ENCODE peak calls at places on chromosomes 13 and 19, in five cellular contexts. U is K562, N is GM12878, Q is HCT116, S is H1. I is an unnamed sample.

GRCh38 chr19:8592231-8593009 is 15.2 kb upstream of the MYO1F start:
- DNase-seq in U (peak), N (no peak), Q (no peak), S (peak), I (peak)

GRCh38 chr13:26476111-26476743 is 81.3 kb upstream of the WASF3 start:
- DNase-seq in U (no peak), N (no peak), Q (no peak), S (peak), I (no peak)

GRCh38 chr19:55319786-55320185 is 5.4 kb downstream of the TMEM150B start:
- DNase-seq in U (peak), N (no peak), Q (no peak), S (peak), I (no peak)

GRCh38 chr13:105937451-105937850 is 598.0 kb downstream of the EFNB2 start:
- DNase-seq in U (no peak), N (no peak), Q (no peak), S (no peak), I (no peak)

GRCh38 chr13:49464621-49465325 is 20.7 kb downstream of the SETDB2 start:
- DNase-seq in U (no peak), N (no peak), Q (no peak), S (no peak), I (peak)

GRCh38 chr19:897442-898039 is 4.3 kb downstream of the RNU6-9 start:
- DNase-seq in U (no peak), N (no peak), Q (no peak), S (no peak), I (no peak)

GRCh38 chr13:112957295-112957677 is 11.7 kb upstream of the MCF2L start:
- DNase-seq in U (no peak), N (no peak), Q (no peak), S (no peak), I (no peak)

GRCh38 chr19:920051-920857 is 3.1 kb downstream of the KISS1R start:
- DNase-seq in U (no peak), N (no peak), Q (no peak), S (no peak), I (peak)

GRCh38 chr19:39411006-39411831 is 1.2 kb upstream of the PLEKHG2 start:
- DNase-seq in U (no peak), N (no peak), Q (no peak), S (no peak), I (no peak)

GRCh38 chr13:85974604-85975366 is 175.6 kb upstream of the SLITRK6 start:
- DNase-seq in U (no peak), N (no peak), Q (no peak), S (no peak), I (no peak)

GRCh38 chr19:8611890-8612806 is 1.6 kb upstream of the ADAMTS10 start:
- DNase-seq in U (no peak), N (no peak), Q (no peak), S (peak), I (peak)

GRCh38 chr19:1863308-1863637 is at the start of gene KLF16:
- DNase-seq in U (no peak), N (no peak), Q (no peak), S (no peak), I (no peak)

GRCh38 chr13:26971990-26972888 is 199.4 kb downstream of the USP12 start:
- DNase-seq in U (peak), N (no peak), Q (peak), S (peak), I (peak)

GRCh38 chr19:32200312-32201038 is 144.9 kb upstream of the ZNF507 start:
- DNase-seq in U (no peak), N (no peak), Q (no peak), S (no peak), I (no peak)

GRCh38 chr13:110400786-110401533 is 93.9 kb downstream of the COL4A2 start:
- DNase-seq in U (no peak), N (no peak), Q (no peak), S (no peak), I (no peak)
- TF ChIP-seq JUND in U (no peak), N (no peak), Q (no peak), S (no peak), I (no peak)

GRCh38 chr19:15337202-15337601 is 4.9 kb upstream of the BRD4 start:
- DNase-seq in U (no peak), N (no peak), Q (no peak), S (no peak), I (no peak)
- TF ChIP-seq JUND in U (no peak), N (no peak), Q (no peak), S (no peak), I (no peak)

DNA sequence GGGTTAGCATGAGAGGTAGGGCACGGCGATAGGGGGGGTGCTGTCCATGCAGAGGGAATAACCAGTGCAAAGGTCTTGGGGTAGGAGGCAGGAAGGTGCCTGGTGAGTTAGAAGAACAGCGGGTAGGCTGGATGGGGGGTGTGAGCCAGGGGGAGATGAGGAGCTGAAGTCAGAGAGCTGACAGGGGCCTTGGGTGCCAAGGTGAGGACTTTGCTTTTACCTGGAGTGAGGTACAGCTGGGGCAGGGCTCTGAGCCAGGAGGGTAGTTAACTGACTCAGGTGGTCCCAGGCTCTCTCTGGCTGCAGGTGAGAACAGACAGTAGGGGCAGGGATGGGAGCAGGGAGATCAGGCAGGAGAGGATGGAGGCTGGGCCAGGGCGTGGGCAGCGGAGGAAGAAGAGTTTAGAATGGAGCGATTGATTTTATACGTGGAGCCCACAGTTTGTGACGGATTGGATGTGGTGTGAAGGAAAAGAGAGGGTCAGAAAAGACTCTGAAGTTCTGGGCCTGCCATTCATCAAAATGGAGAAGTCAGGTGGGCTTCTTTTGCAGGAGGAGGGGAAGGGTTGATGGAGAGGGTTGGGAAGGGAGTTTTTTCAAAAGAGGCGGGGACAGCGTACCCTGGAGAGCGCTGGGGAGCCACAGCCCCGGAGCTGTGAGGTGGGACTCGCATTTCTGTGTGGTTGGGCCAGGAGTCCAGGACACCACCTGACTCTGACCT is 1.2 kb upstream of the GRAMD1A start:
- DNase-seq in U (peak), N (no peak), Q (no peak), S (no peak), I (no peak)
- TF ChIP-seq JUND in U (no peak), N (no peak), Q (no peak), S (no peak), I (no peak)

GRCh38 chr13:99322297-99323103 is 15.3 kb upstream of the GPR183 start:
- DNase-seq in U (peak), N (peak), Q (no peak), S (no peak), I (no peak)
- TF ChIP-seq JUND in U (peak), N (peak), Q (peak), S (no peak), I (no peak)